ENCODE peak calls at places on chromosomes 13 and 19, in five cellular contexts. J is neural crest cell; D is CD4-positive, alpha-beta T cell; X is astrocyte; L is D721Med. N is an unnamed sample.

GRCh38 chr13:79837741-79838450 is 356.9 kb downstream of the NDFIP2 start:
- DNase-seq in J (no peak), D (no peak), X (peak), L (no peak), N (no peak)

GRCh38 chr19:52997975-52998374 is 15.7 kb upstream of the ERVV-1 start:
- DNase-seq in J (no peak), D (no peak), X (no peak), L (no peak), N (no peak)

GRCh38 chr13:30113531-30113930 is 193.8 kb downstream of the KATNAL1 start:
- DNase-seq in J (no peak), D (no peak), X (no peak), L (no peak), N (no peak)

GRCh38 chr19:48443262-48443661 is 2.5 kb upstream of the GRWD1 start:
- DNase-seq in J (no peak), D (no peak), X (no peak), L (no peak), N (no peak)

GRCh38 chr13:45781553-45782326 is 69.8 kb downstream of the SIAH3 start:
- DNase-seq in J (no peak), D (no peak), X (peak), L (no peak), N (no peak)

GRCh38 chr19:17576758-17577532 is 21.5 kb downstream of the COLGALT1 start:
- DNase-seq in J (peak), D (no peak), X (no peak), L (no peak), N (no peak)

GRCh38 chr13:22828081-22828480 is 352.7 kb upstream of the SGCG start:
- DNase-seq in J (no peak), D (no peak), X (peak), L (no peak), N (no peak)

GRCh38 chr19:38556521-38557174 is 61.1 kb downstream of the MAP4K1 start:
- DNase-seq in J (no peak), D (no peak), X (no peak), L (no peak), N (no peak)

GRCh38 chr19:45645631-45646344 is 6.6 kb upstream of the EML2 start:
- DNase-seq in J (peak), D (peak), X (peak), L (peak), N (peak)

GRCh38 chr13:84137292-84137691 is 255.0 kb upstream of the SLITRK1 start:
- DNase-seq in J (no peak), D (no peak), X (peak), L (no peak), N (no peak)

GRCh38 chr13:47110141-47110540 is 213.3 kb upstream of the HTR2A start:
- DNase-seq in J (no peak), D (no peak), X (no peak), L (no peak), N (no peak)

GRCh38 chr13:30340367-30341184 is 33.2 kb upstream of the KATNAL1 start:
- DNase-seq in J (no peak), D (no peak), X (peak), L (no peak), N (no peak)

GRCh38 chr19:49793561-49793840 is 19.6 kb downstream of the FUZ start:
- DNase-seq in J (no peak), D (no peak), X (no peak), L (no peak), N (no peak)

GRCh38 chr13:36029171-36029570 is 102.0 kb downstream of the DCLK1 start:
- DNase-seq in J (no peak), D (no peak), X (peak), L (no peak), N (no peak)

GRCh38 chr19:8338835-8339234 is 4.2 kb downstream of the KANK3 start:
- DNase-seq in J (no peak), D (no peak), X (no peak), L (no peak), N (no peak)

GRCh38 chr13:31485651-31486051 is 253.7 kb upstream of the RXFP2 start:
- DNase-seq in J (no peak), D (no peak), X (peak), L (no peak), N (no peak)

DNA sequence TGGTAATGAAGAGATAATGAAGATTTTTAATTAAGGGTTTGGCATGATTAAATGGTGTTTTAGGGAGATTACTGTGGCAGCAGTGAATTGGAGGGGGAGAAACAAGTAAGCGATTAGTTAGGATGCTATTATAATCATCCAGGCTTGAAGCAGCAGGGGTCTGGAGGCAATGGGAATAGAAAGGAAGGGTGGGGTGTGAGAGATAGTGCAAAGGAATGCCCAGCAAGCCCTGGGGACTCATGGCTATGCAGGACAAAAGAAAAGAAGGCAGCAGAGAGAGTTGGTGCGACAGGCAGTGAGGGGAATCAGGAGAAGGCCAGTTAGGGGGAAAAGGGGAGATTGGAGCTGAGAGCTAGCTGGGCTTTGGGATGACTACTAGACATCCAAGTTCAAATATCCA is 34.5 kb downstream of the SOX21 start:
- DNase-seq in J (no peak), D (no peak), X (no peak), L (peak), N (no peak)
- TF ChIP-seq CTCF in J (no peak), D (no peak), X (no peak), L (no peak), N (no peak)

GRCh38 chr13:62123409-62123808 is 707.8 kb upstream of the PCDH20 start:
- DNase-seq in J (no peak), D (no peak), X (no peak), L (no peak), N (no peak)

GRCh38 chr13:62125451-62125850 is 709.8 kb upstream of the PCDH20 start:
- DNase-seq in J (no peak), D (no peak), X (no peak), L (no peak), N (no peak)

GRCh38 chr13:62122434-62122833 is 706.8 kb upstream of the PCDH20 start:
- DNase-seq in J (no peak), D (no peak), X (no peak), L (no peak), N (no peak)

GRCh38 chr13:62119739-62120700 is 704.4 kb upstream of the PCDH20 start:
- DNase-seq in J (no peak), D (no peak), X (peak), L (no peak), N (no peak)
- TF ChIP-seq CTCF in J (peak), D (no peak), X (no peak), L (peak), N (peak)

GRCh38 chr19:23817519-23817918 is 58.8 kb upstream of the ZNF681 start:
- DNase-seq in J (no peak), D (peak), X (peak), L (peak), N (no peak)
- TF ChIP-seq CTCF in J (peak), D (peak), X (no peak), L (peak), N (peak)

GRCh38 chr19:14393303-14393702 is 12.1 kb downstream of the ADGRE5 start:
- DNase-seq in J (no peak), D (no peak), X (no peak), L (no peak), N (no peak)

GRCh38 chr19:14391156-14391821 is 10.0 kb downstream of the ADGRE5 start:
- DNase-seq in J (no peak), D (no peak), X (no peak), L (no peak), N (no peak)

GRCh38 chr19:14398563-14398962 is 17.3 kb downstream of the ADGRE5 start:
- DNase-seq in J (no peak), D (no peak), X (no peak), L (no peak), N (no peak)

GRCh38 chr19:14394167-14394566 is 12.9 kb downstream of the ADGRE5 start:
- DNase-seq in J (no peak), D (no peak), X (no peak), L (no peak), N (no peak)

DNA sequence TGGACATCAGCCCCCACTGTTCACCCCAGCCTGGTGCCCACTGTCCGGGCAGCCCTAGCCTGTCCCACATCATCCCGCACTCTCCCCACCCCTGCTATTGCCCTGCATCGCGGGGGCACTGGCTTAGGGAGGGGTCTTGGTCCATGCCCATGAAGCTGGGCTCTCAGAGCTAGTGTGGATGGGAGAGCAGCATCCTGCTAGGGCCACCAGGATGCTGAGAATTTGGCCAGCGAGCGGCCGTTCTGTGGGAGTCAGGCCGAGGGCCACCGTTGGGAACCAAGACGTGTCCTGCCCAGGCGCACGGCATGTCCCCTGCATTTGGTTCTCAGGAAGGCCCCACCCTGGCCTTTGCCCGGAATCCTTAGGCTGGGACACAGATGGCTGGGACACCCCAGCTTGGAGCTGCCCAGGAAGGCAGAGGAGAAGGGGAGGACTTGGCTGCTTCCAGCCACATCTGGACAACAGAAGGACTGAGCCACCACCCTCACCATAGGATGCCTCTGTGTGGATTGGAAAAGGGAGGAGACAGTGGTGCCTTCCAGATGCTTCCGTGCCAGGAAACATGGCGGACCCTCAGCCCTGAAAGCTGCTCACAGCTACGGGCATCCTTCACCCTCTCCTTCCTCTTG is 14.6 kb downstream of the ADGRE5 start:
- DNase-seq in J (no peak), D (no peak), X (no peak), L (no peak), N (no peak)
- TF ChIP-seq CTCF in J (no peak), D (no peak), X (no peak), L (no peak), N (no peak)

DNA sequence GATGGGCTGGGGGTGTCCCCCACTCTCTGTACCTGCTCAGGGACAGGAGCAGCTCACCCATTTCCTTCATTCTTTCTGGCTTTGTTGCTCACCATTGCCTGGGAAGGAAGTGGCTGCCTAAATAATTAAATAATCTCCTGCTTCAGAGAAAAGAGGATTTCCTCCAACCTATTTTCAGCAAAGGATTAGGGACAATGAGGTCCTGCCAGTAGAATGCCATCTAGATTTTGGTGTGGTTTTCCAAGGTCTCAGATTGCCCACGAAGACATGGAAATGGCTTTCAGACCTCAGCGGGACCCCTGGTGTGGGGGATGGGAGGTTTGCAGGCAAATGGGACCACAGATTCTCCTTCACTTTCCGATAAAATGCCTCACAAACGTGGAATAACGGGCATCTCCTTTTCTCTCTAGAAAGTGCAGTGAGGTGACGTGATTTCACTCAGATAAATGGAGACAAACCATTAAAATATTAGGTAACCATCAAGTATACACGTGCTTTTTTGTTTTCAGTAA is 14.9 kb downstream of the ATP11A start:
- DNase-seq in J (no peak), D (peak), X (no peak), L (peak), N (no peak)
- TF ChIP-seq CTCF in J (no peak), D (no peak), X (no peak), L (no peak), N (no peak)

GRCh38 chr19:2361259-2362038 is 1.4 kb downstream of the TMPRSS9 start:
- DNase-seq in J (no peak), D (no peak), X (no peak), L (no peak), N (no peak)

GRCh38 chr19:2360876-2361232 is 789 bp downstream of the TMPRSS9 start:
- DNase-seq in J (no peak), D (no peak), X (no peak), L (no peak), N (no peak)

GRCh38 chr19:2362970-2363300 is 2.9 kb downstream of the TMPRSS9 start:
- DNase-seq in J (no peak), D (no peak), X (no peak), L (no peak), N (no peak)

GRCh38 chr19:2363419-2363818 is 3.4 kb downstream of the TMPRSS9 start:
- DNase-seq in J (no peak), D (no peak), X (no peak), L (no peak), N (no peak)

GRCh38 chr19:2362039-2362969 is 2.2 kb downstream of the TMPRSS9 start:
- DNase-seq in J (no peak), D (no peak), X (no peak), L (no peak), N (no peak)
- TF ChIP-seq CTCF in J (no peak), D (no peak), X (no peak), L (no peak), N (no peak)

GRCh38 chr13:107251321-107251720 is 683.4 kb upstream of the ARGLU1 start:
- DNase-seq in J (no peak), D (no peak), X (peak), L (no peak), N (no peak)

GRCh38 chr13:107252428-107252827 is 684.5 kb upstream of the ARGLU1 start:
- DNase-seq in J (no peak), D (no peak), X (no peak), L (no peak), N (no peak)

GRCh38 chr13:107252021-107252420 is 684.1 kb upstream of the ARGLU1 start:
- DNase-seq in J (no peak), D (no peak), X (no peak), L (no peak), N (no peak)

GRCh38 chr13:107254392-107254791 is 686.5 kb upstream of the ARGLU1 start:
- DNase-seq in J (no peak), D (no peak), X (no peak), L (no peak), N (no peak)

DNA sequence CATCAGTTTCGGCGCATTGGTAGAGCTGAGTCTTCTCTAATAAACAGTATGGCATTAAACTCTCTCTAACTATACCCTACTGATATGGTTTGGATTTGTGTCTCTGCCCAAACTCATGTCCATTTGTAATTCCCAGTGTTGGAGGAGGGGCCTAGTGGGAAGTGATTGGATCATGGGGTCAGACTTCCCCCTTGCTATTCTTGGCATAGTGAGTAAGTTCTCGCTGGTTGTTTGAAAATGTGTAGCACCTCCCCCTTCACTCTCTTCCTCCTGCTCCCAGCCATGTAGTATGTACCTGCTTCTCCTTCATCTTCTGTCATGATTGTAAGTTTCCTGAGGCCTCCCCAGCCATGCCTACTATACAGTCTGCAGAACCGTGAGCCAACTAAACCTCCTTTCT is 682.7 kb upstream of the ARGLU1 start:
- DNase-seq in J (no peak), D (no peak), X (no peak), L (no peak), N (no peak)
- TF ChIP-seq CTCF in J (no peak), D (no peak), X (no peak), L (no peak), N (no peak)

GRCh38 chr19:44113138-44113783 is at the start of gene ZNF225:
- DNase-seq in J (peak), D (peak), X (peak), L (peak), N (peak)
- TF ChIP-seq CTCF in J (no peak), D (no peak), X (no peak), L (no peak), N (no peak)

GRCh38 chr19:13526552-13526951 is 20.3 kb upstream of the CACNA1A start:
- DNase-seq in J (peak), D (no peak), X (no peak), L (no peak), N (no peak)
- TF ChIP-seq CTCF in J (peak), D (peak), X (peak), L (peak), N (peak)